ENCODE peak calls at places on chromosomes 7 and 10, in ten cellular contexts. V is lower leg skin; I is retinal pigment epithelial cell; O is OCI-LY7; C is CD4-positive, alpha-beta T cell; E is WERI-Rb-1; H is mesothelial cell of epicardium; L is SW 1271; U is activated effector memory CD4-positive, alpha-beta T cell treated with anti-CD3 and anti-CD28 coated beads, Interleukin-2, amount 50 U/mL, for 16 hours; S is SW480. Q is an unnamed sample.

GRCh38 chr10:78756604-78757442 is 311.9 kb upstream of the ZMIZ1 start:
- DNase-seq in V (peak), I (peak), O (no peak), C (no peak), E (no peak), H (no peak), L (peak), U (no peak), S (peak), Q (peak)

GRCh38 chr7:114822131-114822530 is 99.8 kb upstream of the MDFIC start:
- DNase-seq in V (no peak), I (no peak), O (no peak), C (no peak), E (no peak), H (no peak), L (no peak), U (no peak), S (no peak), Q (no peak)

GRCh38 chr10:124324451-124324850 is 94.3 kb downstream of the OAT start:
- DNase-seq in V (peak), I (no peak), O (no peak), C (no peak), E (no peak), H (no peak), L (no peak), U (no peak), S (no peak), Q (no peak)

GRCh38 chr7:105352018-105352612 is 36.6 kb downstream of the SRPK2 start:
- DNase-seq in V (peak), I (no peak), O (peak), C (peak), E (no peak), H (no peak), L (no peak), U (peak), S (peak), Q (peak)

GRCh38 chr10:102302611-102303010 is 57.3 kb downstream of the GBF1 start:
- DNase-seq in V (no peak), I (no peak), O (no peak), C (no peak), E (no peak), H (no peak), L (no peak), U (no peak), S (no peak), Q (no peak)

GRCh38 chr7:88141953-88142352 is 77.9 kb downstream of the SRI start:
- DNase-seq in V (no peak), I (no peak), O (no peak), C (no peak), E (no peak), H (no peak), L (no peak), U (no peak), S (no peak), Q (no peak)

GRCh38 chr10:113692271-113692670 is 12.6 kb downstream of the CASP7 start:
- DNase-seq in V (no peak), I (no peak), O (no peak), C (no peak), E (no peak), H (no peak), L (no peak), U (no peak), S (no peak), Q (no peak)

GRCh38 chr7:85287126-85287825 is 100.4 kb upstream of the SEMA3D start:
- DNase-seq in V (no peak), I (no peak), O (no peak), C (no peak), E (no peak), H (no peak), L (no peak), U (no peak), S (no peak), Q (no peak)

GRCh38 chr7:128121731-128122576 is 90.7 kb upstream of the LRRC4 start:
- DNase-seq in V (no peak), I (no peak), O (no peak), C (no peak), E (no peak), H (no peak), L (no peak), U (peak), S (no peak), Q (no peak)

GRCh38 chr7:138029941-138030340 is 28.1 kb upstream of the CREB3L2 start:
- DNase-seq in V (no peak), I (peak), O (no peak), C (no peak), E (no peak), H (no peak), L (no peak), U (no peak), S (no peak), Q (no peak)

GRCh38 chr7:140048989-140049338 is 13.8 kb downstream of the PARP12 start:
- DNase-seq in V (no peak), I (no peak), O (no peak), C (no peak), E (no peak), H (no peak), L (no peak), U (no peak), S (no peak), Q (no peak)

GRCh38 chr10:114285961-114286441 is 46.9 kb downstream of the VWA2 start:
- DNase-seq in V (no peak), I (no peak), O (no peak), C (no peak), E (no peak), H (no peak), L (no peak), U (peak), S (no peak), Q (no peak)

GRCh38 chr7:133871757-133872156 is 255.4 kb upstream of the LRGUK start:
- DNase-seq in V (no peak), I (no peak), O (no peak), C (no peak), E (no peak), H (no peak), L (no peak), U (no peak), S (no peak), Q (no peak)

GRCh38 chr7:32958046-32959025 is 1.1 kb downstream of the FKBP9 start:
- DNase-seq in V (peak), I (no peak), O (no peak), C (no peak), E (no peak), H (no peak), L (no peak), U (no peak), S (peak), Q (peak)

GRCh38 chr10:132643709-132644543 is 106.3 kb downstream of the INPP5A start:
- DNase-seq in V (peak), I (no peak), O (no peak), C (no peak), E (peak), H (no peak), L (no peak), U (peak), S (no peak), Q (no peak)

GRCh38 chr10:36683421-36683820 is 442.0 kb upstream of the ANKRD30A start:
- DNase-seq in V (no peak), I (no peak), O (no peak), C (no peak), E (no peak), H (no peak), L (no peak), U (no peak), S (no peak), Q (no peak)

GRCh38 chr10:73117976-73118743 is 7.9 kb downstream of the NUDT13 start:
- DNase-seq in V (no peak), I (no peak), O (no peak), C (no peak), E (no peak), H (no peak), L (no peak), U (no peak), S (peak), Q (no peak)

GRCh38 chr10:28592953-28593352 is 60.0 kb downstream of the WAC start:
- DNase-seq in V (no peak), I (no peak), O (no peak), C (no peak), E (no peak), H (no peak), L (peak), U (no peak), S (peak), Q (no peak)

Q was measured in tibial nerve.